ENCODE peak calls at places on chromosomes 2 and 18, in eight cellular contexts. I is GM23338, G is GM23248, L is neural progenitor cell, Y is MM.1S, H is hepatocyte, B is K562, K is PC-9. Q is an unnamed sample.

GRCh38 chr2:189933911-189934399 is 128.6 kb downstream of the MSTN start:
- DNase-seq in I (no peak), G (peak; percentile 88), L (no peak), Y (no peak), H (no peak), B (no peak), K (no peak), Q (no peak)

GRCh38 chr18:22488554-22488953 is 70.8 kb upstream of the CTAGE1 start:
- DNase-seq in I (no peak), G (peak; percentile 27), L (no peak), Y (no peak), H (no peak), B (peak; percentile 4), K (no peak), Q (no peak)

GRCh38 chr2:23042176-23042909 is 342.6 kb upstream of the KLHL29 start:
- DNase-seq in I (no peak), G (peak; percentile 79), L (no peak), Y (no peak), H (no peak), B (no peak), K (no peak), Q (no peak)

GRCh38 chr18:37520508-37520907 is 45.1 kb downstream of the CELF4 start:
- DNase-seq in I (no peak), G (no peak), L (no peak), Y (no peak), H (no peak), B (no peak), K (no peak), Q (no peak)

GRCh38 chr18:73679941-73680700 is 467.5 kb downstream of the FBXO15 start:
- DNase-seq in I (no peak), G (no peak), L (no peak), Y (no peak), H (no peak), B (no peak), K (no peak), Q (no peak)

GRCh38 chr18:22311301-22311700 is 106.4 kb downstream of the CTAGE1 start:
- DNase-seq in I (no peak), G (peak; percentile 81), L (no peak), Y (no peak), H (no peak), B (no peak), K (no peak), Q (no peak)

GRCh38 chr18:23306842-23307241 is 146.2 kb upstream of the RIOK3 start:
- DNase-seq in I (no peak), G (no peak), L (no peak), Y (no peak), H (no peak), B (no peak), K (no peak), Q (no peak)

GRCh38 chr2:39227628-39228412 is 15.9 kb downstream of the CDKL4 start:
- DNase-seq in I (peak; percentile 82), G (peak; percentile 85), L (peak; percentile 81), Y (peak; percentile 69), H (peak; percentile 86), B (peak; percentile 74), K (peak; percentile 69), Q (no peak)

GRCh38 chr2:65355190-65355831 is 77.1 kb downstream of the SPRED2 start:
- DNase-seq in I (no peak), G (peak; percentile 49), L (no peak), Y (no peak), H (no peak), B (no peak), K (no peak), Q (no peak)

GRCh38 chr2:65357095-65357958 is 75.1 kb downstream of the SPRED2 start:
- DNase-seq in I (peak; percentile 23), G (no peak), L (no peak), Y (no peak), H (no peak), B (no peak), K (no peak), Q (no peak)

GRCh38 chr2:65353046-65353445 is 79.4 kb downstream of the SPRED2 start:
- DNase-seq in I (peak; percentile 76), G (no peak), L (peak; percentile 47), Y (no peak), H (no peak), B (peak; percentile 37), K (no peak), Q (no peak)

GRCh38 chr2:65353927-65354326 is 78.5 kb downstream of the SPRED2 start:
- DNase-seq in I (no peak), G (no peak), L (peak; percentile 78), Y (no peak), H (no peak), B (no peak), K (no peak), Q (no peak)

GRCh38 chr2:65354773-65355172 is 77.6 kb downstream of the SPRED2 start:
- DNase-seq in I (no peak), G (no peak), L (no peak), Y (no peak), H (no peak), B (no peak), K (no peak), Q (no peak)
- H3K27ac ChIP-seq in I (no peak overlapping the region), G (no peak overlapping the region), L (no peak overlapping the region), Y (no peak overlapping the region), H (no peak overlapping the region), B (no peak overlapping the region), K (peak overlapping the region; percentile 51), Q (no peak overlapping the region)

GRCh38 chr2:157258520-157259326 is 1.2 kb downstream of the GALNT5 start:
- DNase-seq in I (no peak), G (peak; percentile 51), L (no peak), Y (no peak), H (peak; percentile 32), B (peak; percentile 46), K (no peak), Q (no peak)

GRCh38 chr2:157264099-157264498 is 6.6 kb downstream of the GALNT5 start:
- DNase-seq in I (no peak), G (peak; percentile 80), L (no peak), Y (no peak), H (no peak), B (no peak), K (no peak), Q (peak; percentile 83)

GRCh38 chr2:157262248-157262647 is 4.7 kb downstream of the GALNT5 start:
- DNase-seq in I (no peak), G (no peak), L (no peak), Y (no peak), H (no peak), B (no peak), K (no peak), Q (no peak)

GRCh38 chr2:157260403-157261198 is 3.1 kb downstream of the GALNT5 start:
- DNase-seq in I (no peak), G (no peak), L (no peak), Y (no peak), H (no peak), B (no peak), K (no peak), Q (no peak)

DNA sequence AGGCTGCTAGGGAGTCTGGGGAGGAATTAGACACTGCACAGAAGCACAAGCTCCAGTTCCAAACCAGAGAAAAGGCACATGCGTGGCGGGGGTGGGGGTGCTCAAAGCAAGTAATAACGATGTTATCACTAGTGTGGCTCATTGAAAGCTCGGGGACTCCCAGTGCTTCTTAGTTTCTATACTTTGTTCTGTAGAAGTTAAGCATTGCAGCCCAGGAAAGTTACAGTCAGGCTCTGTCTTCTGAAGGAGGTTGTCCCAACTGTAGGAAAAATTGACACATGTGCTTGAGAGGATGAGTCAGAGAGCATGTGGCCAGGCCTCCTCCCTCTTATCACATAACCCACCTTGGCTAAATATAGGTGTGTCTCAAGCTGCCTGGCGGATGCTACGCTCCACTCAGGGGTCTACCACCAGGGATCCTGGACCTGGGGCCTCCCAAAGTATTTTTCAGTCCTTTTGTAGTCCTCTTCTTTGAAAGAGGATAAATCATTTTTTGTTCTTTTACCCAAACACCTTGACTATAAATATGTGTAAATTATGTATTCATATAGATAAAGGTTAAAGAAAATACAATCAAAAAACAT is 3.8 kb downstream of the GALNT5 start:
- DNase-seq in I (no peak), G (peak; percentile 91), L (no peak), Y (peak; percentile 61), H (peak; percentile 84), B (peak; percentile 98), K (peak; percentile 26), Q (no peak)
- TF ChIP-seq EZH2 in I (no peak), G (no peak), L (no peak), Y (no peak), H (no peak), B (peak; percentile 54), K (no peak), Q (no peak)

GRCh38 chr2:182894174-182894573 is 27.7 kb upstream of the FRZB start:
- DNase-seq in I (no peak), G (peak; percentile 15), L (no peak), Y (no peak), H (no peak), B (no peak), K (no peak), Q (no peak)

GRCh38 chr2:182890773-182891381 is 24.4 kb upstream of the FRZB start:
- DNase-seq in I (no peak), G (no peak), L (no peak), Y (no peak), H (no peak), B (no peak), K (no peak), Q (no peak)

GRCh38 chr2:182893666-182894065 is 27.2 kb upstream of the FRZB start:
- DNase-seq in I (no peak), G (no peak), L (no peak), Y (no peak), H (no peak), B (no peak), K (no peak), Q (no peak)

GRCh38 chr2:182890305-182890704 is 23.9 kb upstream of the FRZB start:
- DNase-seq in I (no peak), G (no peak), L (no peak), Y (no peak), H (no peak), B (no peak), K (no peak), Q (no peak)

DNA sequence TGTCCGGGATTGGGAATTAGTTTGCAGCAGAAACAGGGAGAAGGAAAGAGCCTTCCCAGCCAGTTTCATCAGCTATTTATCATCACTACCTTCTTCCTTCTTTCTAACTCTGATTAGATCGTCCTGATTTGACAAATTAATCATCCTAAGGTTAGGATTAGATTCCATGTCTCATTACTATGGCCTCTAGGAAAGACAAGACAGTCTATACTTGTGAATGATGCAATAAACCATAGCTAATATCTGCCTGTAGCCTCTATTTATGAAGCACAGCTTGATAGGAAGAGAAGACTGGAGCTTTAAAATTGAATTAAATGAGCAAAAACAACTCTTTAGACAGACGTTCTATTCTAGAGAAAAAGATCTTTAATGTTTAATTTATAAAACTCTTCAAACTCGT is 25.2 kb upstream of the FRZB start:
- DNase-seq in I (no peak), G (no peak), L (no peak), Y (no peak), H (no peak), B (no peak), K (no peak), Q (peak; percentile 56)
- H3K27ac ChIP-seq in I (no peak overlapping the region), G (no peak overlapping the region), L (no peak overlapping the region), Y (no peak overlapping the region), H (peak overlapping the region; percentile 13), B (no peak overlapping the region), K (no peak overlapping the region), Q (peak overlapping the region; percentile 81)

GRCh38 chr2:170710609-170710979 is 4.5 kb upstream of the SP5 start:
- DNase-seq in I (no peak), G (no peak), L (no peak), Y (no peak), H (no peak), B (no peak), K (no peak), Q (no peak)

GRCh38 chr2:170712653-170713279 is 2.4 kb upstream of the SP5 start:
- DNase-seq in I (peak; percentile 40), G (no peak), L (peak; percentile 51), Y (no peak), H (no peak), B (no peak), K (no peak), Q (no peak)

GRCh38 chr2:170713280-170714155 is 1.6 kb upstream of the SP5 start:
- DNase-seq in I (peak; percentile 37), G (no peak), L (peak; percentile 61), Y (no peak), H (peak; percentile 31), B (no peak), K (peak; percentile 14), Q (no peak)

GRCh38 chr2:170711196-170711773 is 3.9 kb upstream of the SP5 start:
- DNase-seq in I (peak; percentile 38), G (no peak), L (peak; percentile 59), Y (no peak), H (no peak), B (peak; percentile 7), K (no peak), Q (no peak)

GRCh38 chr2:170711774-170712652 is 3.1 kb upstream of the SP5 start:
- DNase-seq in I (peak; percentile 89), G (no peak), L (peak; percentile 78), Y (no peak), H (peak; percentile 32), B (no peak), K (peak; percentile 14), Q (no peak)
- TF ChIP-seq EZH2 in I (peak; percentile 58), G (no peak), L (no peak), Y (no peak), H (no peak), B (no peak), K (no peak), Q (no peak)